ENCODE peak calls at places on chromosome 16, in nine cellular contexts. One of them, this sample, is unnamed.

GRCh38 chr16:49580751-49581303 is 207.2 kb downstream of the C16orf78 start:
- DNase-seq in BJ: no peak
- DNase-seq in cardiac fibroblast: no peak
- DNase-seq in MM.1S: no peak
- DNase-seq in pancreas: no peak
- DNase-seq in CD4-positive, alpha-beta T cell: no peak
- DNase-seq in right lobe of liver: no peak
- DNase-seq in endothelial cell: no peak
- DNase-seq in cardiac muscle cell: no peak
- DNase-seq in this sample: no peak

GRCh38 chr16:1863681-1864460 is 8.1 kb downstream of the MEIOB start:
- DNase-seq in BJ: no peak
- DNase-seq in cardiac fibroblast: peak; percentile 66
- DNase-seq in MM.1S: peak; percentile 55
- DNase-seq in pancreas: no peak
- DNase-seq in CD4-positive, alpha-beta T cell: no peak
- DNase-seq in right lobe of liver: no peak
- DNase-seq in endothelial cell: no peak
- DNase-seq in cardiac muscle cell: peak; percentile 62
- DNase-seq in this sample: no peak

GRCh38 chr16:72224260-72224768 is 52.4 kb upstream of the PMFBP1 start:
- DNase-seq in BJ: no peak
- DNase-seq in cardiac fibroblast: no peak
- DNase-seq in MM.1S: no peak
- DNase-seq in pancreas: no peak
- DNase-seq in CD4-positive, alpha-beta T cell: no peak
- DNase-seq in right lobe of liver: no peak
- DNase-seq in endothelial cell: no peak
- DNase-seq in cardiac muscle cell: no peak
- DNase-seq in this sample: no peak

GRCh38 chr16:77788196-77789084 is at the start of gene VAT1L:
- DNase-seq in BJ: no peak
- DNase-seq in cardiac fibroblast: peak; percentile 58
- DNase-seq in MM.1S: peak; percentile 10
- DNase-seq in pancreas: peak; percentile 64
- DNase-seq in CD4-positive, alpha-beta T cell: no peak
- DNase-seq in right lobe of liver: no peak
- DNase-seq in endothelial cell: peak; percentile 38
- DNase-seq in cardiac muscle cell: peak; percentile 53
- DNase-seq in this sample: no peak

GRCh38 chr16:10171225-10171624 is 11.0 kb downstream of the GRIN2A start:
- DNase-seq in BJ: no peak
- DNase-seq in cardiac fibroblast: no peak
- DNase-seq in MM.1S: no peak
- DNase-seq in pancreas: no peak
- DNase-seq in CD4-positive, alpha-beta T cell: no peak
- DNase-seq in right lobe of liver: no peak
- DNase-seq in endothelial cell: no peak
- DNase-seq in cardiac muscle cell: no peak
- DNase-seq in this sample: no peak

GRCh38 chr16:55576369-55576768 is 9.9 kb downstream of the CAPNS2 start:
- DNase-seq in BJ: no peak
- DNase-seq in cardiac fibroblast: no peak
- DNase-seq in MM.1S: no peak
- DNase-seq in pancreas: no peak
- DNase-seq in CD4-positive, alpha-beta T cell: no peak
- DNase-seq in right lobe of liver: no peak
- DNase-seq in endothelial cell: no peak
- DNase-seq in cardiac muscle cell: no peak
- DNase-seq in this sample: no peak

GRCh38 chr16:81366316-81366932 is 51.7 kb downstream of the GAN start:
- DNase-seq in BJ: no peak
- DNase-seq in cardiac fibroblast: peak; percentile 73
- DNase-seq in MM.1S: peak; percentile 34
- DNase-seq in pancreas: no peak
- DNase-seq in CD4-positive, alpha-beta T cell: no peak
- DNase-seq in right lobe of liver: no peak
- DNase-seq in endothelial cell: no peak
- DNase-seq in cardiac muscle cell: peak; percentile 70
- DNase-seq in this sample: no peak

GRCh38 chr16:87042551-87043272 is 274.5 kb downstream of the C16orf95 start:
- DNase-seq in BJ: no peak
- DNase-seq in cardiac fibroblast: no peak
- DNase-seq in MM.1S: no peak
- DNase-seq in pancreas: peak; percentile 70
- DNase-seq in CD4-positive, alpha-beta T cell: no peak
- DNase-seq in right lobe of liver: no peak
- DNase-seq in endothelial cell: no peak
- DNase-seq in cardiac muscle cell: no peak
- DNase-seq in this sample: no peak

GRCh38 chr16:1906846-1907165 is 11.4 kb downstream of the HS3ST6 start:
- DNase-seq in BJ: no peak
- DNase-seq in cardiac fibroblast: no peak
- DNase-seq in MM.1S: peak; percentile 9
- DNase-seq in pancreas: no peak
- DNase-seq in CD4-positive, alpha-beta T cell: no peak
- DNase-seq in right lobe of liver: no peak
- DNase-seq in endothelial cell: no peak
- DNase-seq in cardiac muscle cell: no peak
- DNase-seq in this sample: no peak

GRCh38 chr16:48592839-48593429 is 17.0 kb downstream of the N4BP1 start:
- DNase-seq in BJ: no peak
- DNase-seq in cardiac fibroblast: peak; percentile 26
- DNase-seq in MM.1S: peak; percentile 26
- DNase-seq in pancreas: no peak
- DNase-seq in CD4-positive, alpha-beta T cell: no peak
- DNase-seq in right lobe of liver: no peak
- DNase-seq in endothelial cell: no peak
- DNase-seq in cardiac muscle cell: no peak
- DNase-seq in this sample: no peak

GRCh38 chr16:66324785-66325184 is 41.7 kb upstream of the CDH5 start:
- DNase-seq in BJ: no peak
- DNase-seq in cardiac fibroblast: peak; percentile 18
- DNase-seq in MM.1S: no peak
- DNase-seq in pancreas: no peak
- DNase-seq in CD4-positive, alpha-beta T cell: no peak
- DNase-seq in right lobe of liver: no peak
- DNase-seq in endothelial cell: peak; percentile 70
- DNase-seq in cardiac muscle cell: peak; percentile 32
- DNase-seq in this sample: no peak

GRCh38 chr16:86061771-86062170 is 162.8 kb downstream of the IRF8 start:
- DNase-seq in BJ: no peak
- DNase-seq in cardiac fibroblast: no peak
- DNase-seq in MM.1S: no peak
- DNase-seq in pancreas: peak; percentile 12
- DNase-seq in CD4-positive, alpha-beta T cell: no peak
- DNase-seq in right lobe of liver: peak; percentile 40
- DNase-seq in endothelial cell: no peak
- DNase-seq in cardiac muscle cell: no peak
- DNase-seq in this sample: no peak

GRCh38 chr16:3073448-3073847 is 8.0 kb downstream of the IL32 start:
- DNase-seq in BJ: no peak
- DNase-seq in cardiac fibroblast: no peak
- DNase-seq in MM.1S: no peak
- DNase-seq in pancreas: no peak
- DNase-seq in CD4-positive, alpha-beta T cell: no peak
- DNase-seq in right lobe of liver: peak; percentile 24
- DNase-seq in endothelial cell: no peak
- DNase-seq in cardiac muscle cell: no peak
- DNase-seq in this sample: no peak

DNA sequence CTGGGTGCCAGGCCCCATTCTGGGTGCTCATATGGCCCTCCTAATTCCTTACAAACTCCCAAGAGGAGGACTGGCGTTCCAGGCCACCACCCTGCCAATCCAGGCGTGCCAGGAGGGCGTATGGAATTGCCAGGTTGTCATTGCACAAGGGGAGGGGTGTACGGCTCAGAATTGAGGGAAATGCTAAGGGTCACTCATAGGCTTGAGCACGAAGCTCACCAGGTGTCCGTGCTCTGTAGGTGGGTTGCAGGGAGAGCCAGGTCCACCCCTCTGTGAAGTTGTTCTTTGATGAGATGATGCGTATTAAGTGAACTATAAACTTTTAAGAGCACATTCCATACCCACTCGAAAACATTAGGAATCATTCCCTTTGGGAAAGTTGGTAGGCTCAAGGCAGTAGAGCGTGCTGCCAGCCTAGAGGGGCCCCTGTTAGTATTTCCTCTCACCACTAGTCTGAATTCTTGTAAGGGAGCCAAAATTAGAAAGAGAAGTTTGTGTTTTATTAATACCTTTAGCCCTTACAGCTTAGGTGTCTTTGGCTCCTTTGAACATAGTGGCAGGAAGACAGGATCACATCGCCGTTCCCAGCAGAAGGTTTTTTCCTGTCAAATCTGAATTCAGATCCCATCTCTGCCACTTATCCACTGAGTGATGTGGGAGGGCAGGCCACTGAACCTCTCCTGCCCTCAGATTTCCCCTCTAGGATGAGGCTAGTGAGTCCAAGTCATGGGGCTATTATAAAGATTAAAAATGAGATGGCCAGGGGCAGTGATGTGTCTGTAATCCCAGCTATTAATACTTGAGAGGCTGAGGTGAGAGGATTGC is 38.7 kb upstream of the NFAT5 start:
- DNase-seq in BJ: no peak
- DNase-seq in cardiac fibroblast: no peak
- DNase-seq in MM.1S: no peak
- DNase-seq in pancreas: no peak
- DNase-seq in CD4-positive, alpha-beta T cell: no peak
- DNase-seq in right lobe of liver: no peak
- DNase-seq in endothelial cell: no peak
- DNase-seq in cardiac muscle cell: no peak
- DNase-seq in this sample: no peak
- TF ChIP-seq CTCF in BJ: no peak
- TF ChIP-seq CTCF in cardiac fibroblast: no peak
- TF ChIP-seq CTCF in MM.1S: no peak
- TF ChIP-seq CTCF in pancreas: no peak
- TF ChIP-seq CTCF in CD4-positive, alpha-beta T cell: no peak
- TF ChIP-seq CTCF in right lobe of liver: no peak
- TF ChIP-seq CTCF in endothelial cell: no peak
- TF ChIP-seq CTCF in cardiac muscle cell: no peak
- TF ChIP-seq CTCF in this sample: no peak

DNA sequence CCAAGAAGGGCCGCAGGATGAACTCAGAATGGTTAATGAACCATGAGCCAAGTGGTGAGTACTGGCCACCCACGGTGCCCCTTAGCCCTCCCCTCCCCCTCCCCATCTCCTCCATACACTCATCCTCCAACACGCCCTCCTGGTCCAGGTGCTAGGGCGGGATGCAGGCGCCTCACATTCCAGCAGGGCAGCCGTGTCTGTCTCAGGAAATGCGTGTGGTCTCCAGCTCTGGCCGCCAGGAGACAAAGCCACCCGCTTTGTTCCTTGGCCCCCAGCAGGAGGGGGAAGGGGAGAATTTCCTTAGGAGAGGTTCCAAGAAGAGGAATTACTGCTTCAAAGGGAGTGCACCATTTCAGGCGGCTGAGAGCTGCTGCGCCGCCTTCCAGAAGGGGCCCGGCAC is 29.8 kb upstream of the RMI2 start:
- DNase-seq in BJ: peak; percentile 18
- DNase-seq in cardiac fibroblast: peak; percentile 48
- DNase-seq in MM.1S: no peak
- DNase-seq in pancreas: no peak
- DNase-seq in CD4-positive, alpha-beta T cell: no peak
- DNase-seq in right lobe of liver: no peak
- DNase-seq in endothelial cell: peak; percentile 56
- DNase-seq in cardiac muscle cell: peak; percentile 55
- DNase-seq in this sample: no peak
- TF ChIP-seq CTCF in BJ: peak; percentile 25
- TF ChIP-seq CTCF in cardiac fibroblast: no peak
- TF ChIP-seq CTCF in MM.1S: no peak
- TF ChIP-seq CTCF in pancreas: no peak
- TF ChIP-seq CTCF in CD4-positive, alpha-beta T cell: no peak
- TF ChIP-seq CTCF in right lobe of liver: no peak
- TF ChIP-seq CTCF in endothelial cell: peak; percentile 61
- TF ChIP-seq CTCF in cardiac muscle cell: peak; percentile 19
- TF ChIP-seq CTCF in this sample: no peak

GRCh38 chr16:31455601-31456314 is 3.5 kb upstream of the ARMC5 start:
- DNase-seq in BJ: no peak
- DNase-seq in cardiac fibroblast: no peak
- DNase-seq in MM.1S: no peak
- DNase-seq in pancreas: no peak
- DNase-seq in CD4-positive, alpha-beta T cell: no peak
- DNase-seq in right lobe of liver: no peak
- DNase-seq in endothelial cell: peak; percentile 52
- DNase-seq in cardiac muscle cell: peak; percentile 39
- DNase-seq in this sample: peak; percentile 48
- TF ChIP-seq CTCF in BJ: peak; percentile 44
- TF ChIP-seq CTCF in cardiac fibroblast: peak; percentile 15
- TF ChIP-seq CTCF in MM.1S: peak; percentile 18
- TF ChIP-seq CTCF in pancreas: no peak
- TF ChIP-seq CTCF in CD4-positive, alpha-beta T cell: no peak
- TF ChIP-seq CTCF in right lobe of liver: peak; percentile 31
- TF ChIP-seq CTCF in endothelial cell: no peak
- TF ChIP-seq CTCF in cardiac muscle cell: peak; percentile 52
- TF ChIP-seq CTCF in this sample: peak; percentile 9

DNA sequence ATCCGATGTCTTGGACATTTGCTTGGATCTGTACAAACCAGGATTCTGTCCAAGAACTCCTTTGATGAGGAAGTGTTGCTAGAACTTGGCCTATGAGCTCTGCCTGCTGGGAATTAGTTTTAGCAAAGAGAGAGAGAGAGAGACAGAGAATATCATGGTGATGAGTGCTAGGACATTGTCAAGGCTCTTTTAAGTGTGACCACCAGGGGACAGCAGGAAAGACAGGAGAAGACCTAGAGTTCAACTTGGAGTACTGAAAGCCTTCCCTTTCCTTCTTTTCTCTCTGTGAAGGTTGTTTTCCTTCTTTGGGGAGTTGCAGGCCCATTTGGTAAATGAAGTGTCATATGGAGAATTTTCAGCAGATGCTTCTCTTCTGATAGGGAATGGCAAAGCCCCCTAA is 389.2 kb upstream of the HSBP1 start:
- DNase-seq in BJ: no peak
- DNase-seq in cardiac fibroblast: no peak
- DNase-seq in MM.1S: no peak
- DNase-seq in pancreas: no peak
- DNase-seq in CD4-positive, alpha-beta T cell: no peak
- DNase-seq in right lobe of liver: no peak
- DNase-seq in endothelial cell: no peak
- DNase-seq in cardiac muscle cell: no peak
- DNase-seq in this sample: no peak
- TF ChIP-seq CTCF in BJ: no peak
- TF ChIP-seq CTCF in cardiac fibroblast: peak; percentile 2
- TF ChIP-seq CTCF in MM.1S: no peak
- TF ChIP-seq CTCF in pancreas: no peak
- TF ChIP-seq CTCF in CD4-positive, alpha-beta T cell: no peak
- TF ChIP-seq CTCF in right lobe of liver: no peak
- TF ChIP-seq CTCF in endothelial cell: peak; percentile 22
- TF ChIP-seq CTCF in cardiac muscle cell: no peak
- TF ChIP-seq CTCF in this sample: no peak